ENCODE peak calls at places on chromosomes 11 and 22, in ten cellular contexts. One of them, this sample, is unnamed.

GRCh38 chr11:19499999-19500398 is 212.6 kb upstream of the NAV2 start:
- DNase-seq in tibial nerve: no peak
- DNase-seq in fibroblast of mammary gland: peak; percentile 76
- DNase-seq in KG1: no peak
- DNase-seq in RPMI7951: peak; percentile 2
- DNase-seq in GM18507: no peak
- DNase-seq in NAMALWA: no peak
- DNase-seq in stimulated activated CD4-positive, alpha-beta T cell treated with anti-CD3 and anti-CD28 coated beads, TNF-alpha, amount 100 ng/mL, for 48 hours: no peak
- DNase-seq in cardiac fibroblast: peak; percentile 89
- DNase-seq in stimulated activated CD8-positive, alpha-beta memory T cell treated with anti-CD3 and anti-CD28 coated beads, Interleukin-15, amount 100 ng/mL, for 48 hours: no peak
- DNase-seq in this sample: no peak

GRCh38 chr22:45565973-45566372 is 63.3 kb downstream of the FBLN1 start:
- DNase-seq in tibial nerve: no peak
- DNase-seq in stimulated activated CD8-positive, alpha-beta memory T cell treated with anti-CD3 and anti-CD28 coated beads, Interleukin-15, amount 100 ng/mL, for 48 hours: no peak
- DNase-seq in cardiac fibroblast: no peak
- DNase-seq in RPMI7951: no peak
- DNase-seq in NAMALWA: no peak
- DNase-seq in stimulated activated CD4-positive, alpha-beta T cell treated with anti-CD3 and anti-CD28 coated beads, TNF-alpha, amount 100 ng/mL, for 48 hours: no peak
- DNase-seq in fibroblast of mammary gland: no peak
- DNase-seq in KG1: no peak
- DNase-seq in GM18507: no peak
- DNase-seq in this sample: no peak

GRCh38 chr11:102343789-102344188 is 3.2 kb upstream of the BIRC2 start:
- DNase-seq in KG1: no peak
- DNase-seq in cardiac fibroblast: peak; percentile 49
- DNase-seq in fibroblast of mammary gland: peak; percentile 59
- DNase-seq in stimulated activated CD4-positive, alpha-beta T cell treated with anti-CD3 and anti-CD28 coated beads, TNF-alpha, amount 100 ng/mL, for 48 hours: no peak
- DNase-seq in tibial nerve: no peak
- DNase-seq in RPMI7951: no peak
- DNase-seq in stimulated activated CD8-positive, alpha-beta memory T cell treated with anti-CD3 and anti-CD28 coated beads, Interleukin-15, amount 100 ng/mL, for 48 hours: no peak
- DNase-seq in GM18507: no peak
- DNase-seq in NAMALWA: no peak
- DNase-seq in this sample: no peak

GRCh38 chr22:23678133-23678532 is 12.7 kb upstream of the RGL4 start:
- DNase-seq in tibial nerve: no peak
- DNase-seq in stimulated activated CD8-positive, alpha-beta memory T cell treated with anti-CD3 and anti-CD28 coated beads, Interleukin-15, amount 100 ng/mL, for 48 hours: no peak
- DNase-seq in cardiac fibroblast: no peak
- DNase-seq in GM18507: no peak
- DNase-seq in KG1: no peak
- DNase-seq in NAMALWA: peak; percentile 21
- DNase-seq in fibroblast of mammary gland: no peak
- DNase-seq in RPMI7951: no peak
- DNase-seq in stimulated activated CD4-positive, alpha-beta T cell treated with anti-CD3 and anti-CD28 coated beads, TNF-alpha, amount 100 ng/mL, for 48 hours: no peak
- DNase-seq in this sample: no peak

GRCh38 chr11:2588809-2589537 is 110.8 kb downstream of the KCNQ1OT1 start:
- DNase-seq in stimulated activated CD4-positive, alpha-beta T cell treated with anti-CD3 and anti-CD28 coated beads, TNF-alpha, amount 100 ng/mL, for 48 hours: no peak
- DNase-seq in NAMALWA: no peak
- DNase-seq in cardiac fibroblast: no peak
- DNase-seq in fibroblast of mammary gland: no peak
- DNase-seq in GM18507: no peak
- DNase-seq in stimulated activated CD8-positive, alpha-beta memory T cell treated with anti-CD3 and anti-CD28 coated beads, Interleukin-15, amount 100 ng/mL, for 48 hours: no peak
- DNase-seq in tibial nerve: no peak
- DNase-seq in KG1: no peak
- DNase-seq in RPMI7951: no peak
- DNase-seq in this sample: no peak

GRCh38 chr11:111049131-111049530 is 196.4 kb upstream of the POU2AF2 start:
- DNase-seq in stimulated activated CD8-positive, alpha-beta memory T cell treated with anti-CD3 and anti-CD28 coated beads, Interleukin-15, amount 100 ng/mL, for 48 hours: no peak
- DNase-seq in stimulated activated CD4-positive, alpha-beta T cell treated with anti-CD3 and anti-CD28 coated beads, TNF-alpha, amount 100 ng/mL, for 48 hours: no peak
- DNase-seq in NAMALWA: no peak
- DNase-seq in KG1: no peak
- DNase-seq in cardiac fibroblast: no peak
- DNase-seq in GM18507: no peak
- DNase-seq in RPMI7951: no peak
- DNase-seq in tibial nerve: no peak
- DNase-seq in fibroblast of mammary gland: no peak
- DNase-seq in this sample: no peak

GRCh38 chr11:58592760-58593472 is 14.1 kb downstream of the ZFP91 start:
- DNase-seq in fibroblast of mammary gland: no peak
- DNase-seq in KG1: no peak
- DNase-seq in RPMI7951: no peak
- DNase-seq in cardiac fibroblast: no peak
- DNase-seq in GM18507: no peak
- DNase-seq in stimulated activated CD8-positive, alpha-beta memory T cell treated with anti-CD3 and anti-CD28 coated beads, Interleukin-15, amount 100 ng/mL, for 48 hours: peak; percentile 58
- DNase-seq in stimulated activated CD4-positive, alpha-beta T cell treated with anti-CD3 and anti-CD28 coated beads, TNF-alpha, amount 100 ng/mL, for 48 hours: no peak
- DNase-seq in tibial nerve: no peak
- DNase-seq in NAMALWA: no peak
- DNase-seq in this sample: no peak

GRCh38 chr11:58788355-58789023 is 56.0 kb downstream of the GLYATL2 start:
- DNase-seq in RPMI7951: peak; percentile 80
- DNase-seq in stimulated activated CD8-positive, alpha-beta memory T cell treated with anti-CD3 and anti-CD28 coated beads, Interleukin-15, amount 100 ng/mL, for 48 hours: no peak
- DNase-seq in cardiac fibroblast: peak; percentile 69
- DNase-seq in stimulated activated CD4-positive, alpha-beta T cell treated with anti-CD3 and anti-CD28 coated beads, TNF-alpha, amount 100 ng/mL, for 48 hours: peak; percentile 17
- DNase-seq in KG1: peak; percentile 48
- DNase-seq in NAMALWA: peak; percentile 63
- DNase-seq in tibial nerve: no peak
- DNase-seq in fibroblast of mammary gland: peak; percentile 77
- DNase-seq in GM18507: peak; percentile 11
- DNase-seq in this sample: peak; percentile 17

GRCh38 chr22:36021649-36022048 is 7.0 kb downstream of the RBFOX2 start:
- DNase-seq in stimulated activated CD8-positive, alpha-beta memory T cell treated with anti-CD3 and anti-CD28 coated beads, Interleukin-15, amount 100 ng/mL, for 48 hours: no peak
- DNase-seq in tibial nerve: no peak
- DNase-seq in stimulated activated CD4-positive, alpha-beta T cell treated with anti-CD3 and anti-CD28 coated beads, TNF-alpha, amount 100 ng/mL, for 48 hours: no peak
- DNase-seq in cardiac fibroblast: no peak
- DNase-seq in RPMI7951: no peak
- DNase-seq in NAMALWA: no peak
- DNase-seq in GM18507: no peak
- DNase-seq in KG1: no peak
- DNase-seq in fibroblast of mammary gland: no peak
- DNase-seq in this sample: no peak

GRCh38 chr11:3920148-3920852 is 64.8 kb downstream of the STIM1 start:
- DNase-seq in cardiac fibroblast: peak; percentile 79
- DNase-seq in fibroblast of mammary gland: peak; percentile 87
- DNase-seq in stimulated activated CD4-positive, alpha-beta T cell treated with anti-CD3 and anti-CD28 coated beads, TNF-alpha, amount 100 ng/mL, for 48 hours: peak; percentile 37
- DNase-seq in KG1: no peak
- DNase-seq in NAMALWA: no peak
- DNase-seq in GM18507: no peak
- DNase-seq in RPMI7951: peak; percentile 82
- DNase-seq in stimulated activated CD8-positive, alpha-beta memory T cell treated with anti-CD3 and anti-CD28 coated beads, Interleukin-15, amount 100 ng/mL, for 48 hours: peak; percentile 66
- DNase-seq in tibial nerve: peak; percentile 47
- DNase-seq in this sample: no peak

GRCh38 chr11:95143106-95143681 is 53.5 kb downstream of the ENDOD1 start:
- DNase-seq in KG1: no peak
- DNase-seq in stimulated activated CD8-positive, alpha-beta memory T cell treated with anti-CD3 and anti-CD28 coated beads, Interleukin-15, amount 100 ng/mL, for 48 hours: no peak
- DNase-seq in NAMALWA: no peak
- DNase-seq in fibroblast of mammary gland: peak; percentile 64
- DNase-seq in stimulated activated CD4-positive, alpha-beta T cell treated with anti-CD3 and anti-CD28 coated beads, TNF-alpha, amount 100 ng/mL, for 48 hours: no peak
- DNase-seq in cardiac fibroblast: peak; percentile 77
- DNase-seq in RPMI7951: no peak
- DNase-seq in tibial nerve: no peak
- DNase-seq in GM18507: no peak
- DNase-seq in this sample: no peak

GRCh38 chr11:15735711-15736110 is 620.6 kb downstream of the SOX6 start:
- DNase-seq in RPMI7951: no peak
- DNase-seq in NAMALWA: no peak
- DNase-seq in stimulated activated CD4-positive, alpha-beta T cell treated with anti-CD3 and anti-CD28 coated beads, TNF-alpha, amount 100 ng/mL, for 48 hours: no peak
- DNase-seq in cardiac fibroblast: no peak
- DNase-seq in KG1: no peak
- DNase-seq in tibial nerve: no peak
- DNase-seq in fibroblast of mammary gland: no peak
- DNase-seq in GM18507: no peak
- DNase-seq in stimulated activated CD8-positive, alpha-beta memory T cell treated with anti-CD3 and anti-CD28 coated beads, Interleukin-15, amount 100 ng/mL, for 48 hours: no peak
- DNase-seq in this sample: no peak

GRCh38 chr11:1653541-1654387 is 24.2 kb downstream of the KRTAP5-5 start:
- DNase-seq in NAMALWA: no peak
- DNase-seq in cardiac fibroblast: no peak
- DNase-seq in tibial nerve: no peak
- DNase-seq in KG1: no peak
- DNase-seq in RPMI7951: no peak
- DNase-seq in stimulated activated CD8-positive, alpha-beta memory T cell treated with anti-CD3 and anti-CD28 coated beads, Interleukin-15, amount 100 ng/mL, for 48 hours: no peak
- DNase-seq in GM18507: no peak
- DNase-seq in fibroblast of mammary gland: no peak
- DNase-seq in stimulated activated CD4-positive, alpha-beta T cell treated with anti-CD3 and anti-CD28 coated beads, TNF-alpha, amount 100 ng/mL, for 48 hours: no peak
- DNase-seq in this sample: no peak

GRCh38 chr22:49111085-49111484 is 716.6 kb downstream of the BRD1 start:
- DNase-seq in GM18507: no peak
- DNase-seq in NAMALWA: no peak
- DNase-seq in tibial nerve: no peak
- DNase-seq in stimulated activated CD4-positive, alpha-beta T cell treated with anti-CD3 and anti-CD28 coated beads, TNF-alpha, amount 100 ng/mL, for 48 hours: no peak
- DNase-seq in cardiac fibroblast: no peak
- DNase-seq in KG1: no peak
- DNase-seq in stimulated activated CD8-positive, alpha-beta memory T cell treated with anti-CD3 and anti-CD28 coated beads, Interleukin-15, amount 100 ng/mL, for 48 hours: no peak
- DNase-seq in RPMI7951: no peak
- DNase-seq in fibroblast of mammary gland: no peak
- DNase-seq in this sample: no peak